ENCODE peak calls at places on chromosome 1, in six cellular contexts. One of them, this sample, is unnamed.

GRCh38 chr1:17181785-17182464 is 23.0 kb upstream of the PADI1 start:
- DNase-seq in right atrium auricular region: no peak
- DNase-seq in fibroblast of lung: no peak
- DNase-seq in stomach: no peak
- DNase-seq in A549: no peak
- DNase-seq in IMR-90: no peak
- DNase-seq in this sample: no peak

GRCh38 chr1:26984291-26984690 is 9.2 kb upstream of the TRNP1 start:
- DNase-seq in IMR-90: no peak
- DNase-seq in right atrium auricular region: no peak
- DNase-seq in stomach: no peak
- DNase-seq in A549: no peak
- DNase-seq in fibroblast of lung: no peak
- DNase-seq in this sample: no peak

GRCh38 chr1:87495147-87495546 is 166.5 kb downstream of the LMO4 start:
- DNase-seq in fibroblast of lung: no peak
- DNase-seq in IMR-90: no peak
- DNase-seq in stomach: no peak
- DNase-seq in right atrium auricular region: no peak
- DNase-seq in A549: no peak
- DNase-seq in this sample: no peak

GRCh38 chr1:42931108-42931539 is 27.5 kb downstream of the SLC2A1 start:
- DNase-seq in A549: peak
- DNase-seq in stomach: no peak
- DNase-seq in fibroblast of lung: peak
- DNase-seq in right atrium auricular region: no peak
- DNase-seq in IMR-90: peak
- DNase-seq in this sample: no peak

GRCh38 chr1:29754608-29755375 is 518.5 kb downstream of the PTPRU start:
- DNase-seq in fibroblast of lung: no peak
- DNase-seq in right atrium auricular region: peak
- DNase-seq in IMR-90: no peak
- DNase-seq in A549: no peak
- DNase-seq in stomach: no peak
- DNase-seq in this sample: no peak

GRCh38 chr1:51494138-51494830 is 24.8 kb downstream of the EPS15 start:
- DNase-seq in right atrium auricular region: no peak
- DNase-seq in fibroblast of lung: no peak
- DNase-seq in stomach: no peak
- DNase-seq in A549: no peak
- DNase-seq in IMR-90: no peak
- DNase-seq in this sample: no peak

GRCh38 chr1:36542962-36543515 is 60.3 kb upstream of the CSF3R start:
- DNase-seq in stomach: no peak
- DNase-seq in IMR-90: no peak
- DNase-seq in fibroblast of lung: no peak
- DNase-seq in right atrium auricular region: no peak
- DNase-seq in A549: peak
- DNase-seq in this sample: no peak

GRCh38 chr1:46413596-46413985 is 19.5 kb downstream of the FAAH start:
- DNase-seq in right atrium auricular region: no peak
- DNase-seq in stomach: no peak
- DNase-seq in IMR-90: no peak
- DNase-seq in A549: peak
- DNase-seq in fibroblast of lung: no peak
- DNase-seq in this sample: no peak

GRCh38 chr1:226722240-226722900 is 16.7 kb downstream of the ITPKB start:
- DNase-seq in stomach: no peak
- DNase-seq in right atrium auricular region: no peak
- DNase-seq in A549: no peak
- DNase-seq in fibroblast of lung: no peak
- DNase-seq in IMR-90: no peak
- DNase-seq in this sample: no peak

GRCh38 chr1:182200025-182200814 is 138.7 kb upstream of the ZNF648 start:
- DNase-seq in A549: no peak
- DNase-seq in stomach: peak
- DNase-seq in fibroblast of lung: no peak
- DNase-seq in IMR-90: no peak
- DNase-seq in right atrium auricular region: no peak
- DNase-seq in this sample: no peak

GRCh38 chr1:182195733-182196132 is 134.2 kb upstream of the ZNF648 start:
- DNase-seq in IMR-90: no peak
- DNase-seq in right atrium auricular region: no peak
- DNase-seq in stomach: no peak
- DNase-seq in fibroblast of lung: no peak
- DNase-seq in A549: no peak
- DNase-seq in this sample: no peak

GRCh38 chr1:182197555-182197954 is 136.0 kb upstream of the ZNF648 start:
- DNase-seq in stomach: no peak
- DNase-seq in fibroblast of lung: no peak
- DNase-seq in A549: no peak
- DNase-seq in right atrium auricular region: peak
- DNase-seq in IMR-90: no peak
- DNase-seq in this sample: no peak

GRCh38 chr1:182196897-182197546 is 135.5 kb upstream of the ZNF648 start:
- DNase-seq in A549: no peak
- DNase-seq in fibroblast of lung: no peak
- DNase-seq in right atrium auricular region: peak
- DNase-seq in IMR-90: no peak
- DNase-seq in stomach: no peak
- DNase-seq in this sample: no peak

DNA sequence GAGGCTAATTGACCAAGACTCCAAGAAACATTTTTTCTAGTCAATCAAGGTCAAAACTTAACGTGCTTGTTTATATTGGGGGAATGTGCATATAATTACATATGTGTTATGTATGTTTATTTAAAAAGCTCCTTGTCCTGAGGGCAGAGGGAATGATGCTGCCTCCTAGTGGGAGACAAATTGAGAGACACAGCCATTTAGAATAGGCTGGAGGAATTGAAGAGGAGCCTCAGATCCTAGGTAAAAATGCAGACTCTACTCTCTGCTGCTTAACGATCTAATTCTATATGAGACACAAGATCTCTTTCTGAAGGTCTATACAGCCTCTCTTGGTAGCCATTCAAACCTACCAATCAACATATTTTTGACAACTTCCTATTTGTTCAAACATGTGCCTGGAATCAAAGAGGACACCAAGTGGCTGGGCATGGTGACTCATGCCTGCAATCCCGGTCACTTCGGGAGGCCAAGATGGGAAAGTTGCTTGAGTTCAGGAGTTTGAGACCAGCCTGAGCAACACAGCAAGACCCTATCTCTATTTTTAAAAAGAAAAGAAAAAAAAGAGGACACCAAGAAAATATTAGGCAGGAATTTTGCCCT is 136.6 kb upstream of the ZNF648 start:
- DNase-seq in stomach: no peak
- DNase-seq in fibroblast of lung: no peak
- DNase-seq in right atrium auricular region: no peak
- DNase-seq in IMR-90: no peak
- DNase-seq in A549: no peak
- DNase-seq in this sample: no peak
- TF ChIP-seq CTCF in stomach: no peak
- TF ChIP-seq CTCF in fibroblast of lung: peak
- TF ChIP-seq CTCF in right atrium auricular region: no peak
- TF ChIP-seq CTCF in IMR-90: no peak
- TF ChIP-seq CTCF in A549: peak
- TF ChIP-seq CTCF in this sample: peak

GRCh38 chr1:19205403-19205802 is 4.7 kb downstream of the UBR4 start:
- DNase-seq in right atrium auricular region: no peak
- DNase-seq in A549: no peak
- DNase-seq in IMR-90: no peak
- DNase-seq in stomach: no peak
- DNase-seq in fibroblast of lung: no peak
- DNase-seq in this sample: no peak
- H3K4me3 ChIP-seq in right atrium auricular region: no peak
- H3K4me3 ChIP-seq in A549: no peak
- H3K4me3 ChIP-seq in IMR-90: no peak
- H3K4me3 ChIP-seq in stomach: no peak
- H3K4me3 ChIP-seq in fibroblast of lung: no peak
- H3K4me3 ChIP-seq in this sample: no peak

GRCh38 chr1:156114101-156114918 is at the start of gene LMNA:
- DNase-seq in right atrium auricular region: peak
- DNase-seq in fibroblast of lung: peak
- DNase-seq in stomach: peak
- DNase-seq in IMR-90: peak
- DNase-seq in A549: peak
- DNase-seq in this sample: peak
- TF ChIP-seq CTCF in right atrium auricular region: no peak
- TF ChIP-seq CTCF in fibroblast of lung: no peak
- TF ChIP-seq CTCF in stomach: no peak
- TF ChIP-seq CTCF in IMR-90: no peak
- TF ChIP-seq CTCF in A549: no peak
- TF ChIP-seq CTCF in this sample: no peak

DNA sequence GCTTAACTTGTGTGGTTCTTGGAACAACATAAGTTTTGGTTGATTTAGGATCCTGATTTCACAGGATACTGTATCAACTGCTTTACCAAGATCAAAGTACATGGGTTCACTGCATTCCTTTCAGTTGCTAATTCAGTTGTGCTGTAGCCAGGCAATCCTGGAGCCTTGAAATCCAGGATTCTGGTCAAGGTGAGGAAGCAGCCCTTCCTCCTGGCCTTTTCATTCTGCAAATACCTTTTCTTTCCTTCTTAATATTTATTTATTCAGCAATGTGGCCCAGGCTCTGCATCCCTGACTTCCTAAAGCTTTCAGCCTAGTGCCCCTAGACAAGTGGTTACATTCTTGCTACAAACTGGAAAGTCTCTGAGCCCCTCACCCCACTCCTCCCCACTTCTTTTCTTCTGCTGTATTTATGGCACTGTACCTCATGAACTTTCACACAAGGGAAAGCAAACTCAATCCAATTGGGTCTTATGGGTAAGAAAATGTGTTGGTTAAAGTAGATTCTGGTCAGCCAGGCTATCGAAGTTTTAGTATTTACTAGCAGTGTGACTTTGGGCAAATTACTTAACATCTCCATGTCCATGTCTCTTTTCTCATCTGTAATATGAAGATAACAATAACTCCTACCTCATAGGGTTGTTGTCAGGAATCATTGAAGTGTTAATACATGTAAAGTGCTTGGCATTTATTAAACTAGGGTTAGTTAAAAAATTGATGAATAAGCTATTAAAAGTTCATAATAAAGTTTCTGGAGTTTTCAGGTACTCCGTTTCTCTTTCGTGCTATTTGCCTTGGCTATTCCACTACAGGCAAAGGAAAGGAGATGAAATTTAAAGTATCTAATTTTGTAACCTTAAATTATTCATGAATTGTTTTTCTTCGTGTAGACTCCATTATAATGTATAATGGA is 16.4 kb downstream of the LRRC8D start:
- DNase-seq in right atrium auricular region: no peak
- DNase-seq in IMR-90: no peak
- DNase-seq in A549: no peak
- DNase-seq in stomach: no peak
- DNase-seq in fibroblast of lung: peak
- DNase-seq in this sample: peak
- H3K4me3 ChIP-seq in right atrium auricular region: no peak
- H3K4me3 ChIP-seq in IMR-90: no peak
- H3K4me3 ChIP-seq in A549: no peak
- H3K4me3 ChIP-seq in stomach: no peak
- H3K4me3 ChIP-seq in fibroblast of lung: no peak
- H3K4me3 ChIP-seq in this sample: no peak

This sample was measured in astrocyte of the spinal cord.